ENCODE peak calls at places on chromosomes 2 and 18, in ten cellular contexts. O is psoas muscle; P is Peyer's patch; D is SK-N-MC; E is cardiac muscle cell; B is CD8-positive, alpha-beta memory T cell; R is lower lobe of right lung; H is WERI-Rb-1; Q is stomach; L is ovary. F is an unnamed sample. For H3K9me3, the result is how much of the 10 kb centered on the place peaks cover.

GRCh38 chr2:134120160-134120717 is 133.6 kb upstream of the MGAT5 start:
- DNase-seq in D (no peak), H (no peak), R (no peak), P (no peak), Q (no peak), E (no peak), O (no peak), L (peak), B (no peak), F (no peak)

GRCh38 chr2:211055438-211055837 is 499.0 kb downstream of the CPS1 start:
- DNase-seq in P (no peak), D (no peak), Q (no peak), E (peak), R (no peak), H (peak), L (no peak), B (no peak), O (no peak), F (peak)

GRCh38 chr2:159129807-159130206 is 156.7 kb downstream of the WDSUB1 start:
- DNase-seq in H (no peak), Q (no peak), O (no peak), D (no peak), R (no peak), P (no peak), E (no peak), B (no peak), L (no peak), F (no peak)

GRCh38 chr18:7492385-7492784 is 74.7 kb upstream of the PTPRM start:
- DNase-seq in L (no peak), P (no peak), Q (no peak), R (no peak), E (no peak), B (no peak), O (no peak), H (no peak), D (no peak), F (no peak)

GRCh38 chr2:42927334-42928160 is 135.2 kb upstream of the HAAO start:
- DNase-seq in O (peak), B (no peak), Q (no peak), R (no peak), P (no peak), E (no peak), L (peak), H (no peak), D (no peak), F (peak)

GRCh38 chr18:46663539-46663938 is 6.5 kb upstream of the LOXHD1 start:
- DNase-seq in E (no peak), L (no peak), B (no peak), H (no peak), R (no peak), D (no peak), O (no peak), Q (no peak), P (no peak), F (no peak)

GRCh38 chr2:10561636-10562035 is 113.5 kb upstream of the ODC1 start:
- DNase-seq in D (no peak), L (no peak), H (no peak), Q (peak), O (no peak), R (no peak), E (no peak), P (no peak), B (no peak), F (no peak)

GRCh38 chr18:53639696-53640095 is 584.8 kb downstream of the MBD2 start:
- DNase-seq in B (no peak), O (no peak), H (no peak), D (no peak), R (no peak), E (no peak), P (no peak), Q (no peak), L (no peak), F (no peak)

DNA sequence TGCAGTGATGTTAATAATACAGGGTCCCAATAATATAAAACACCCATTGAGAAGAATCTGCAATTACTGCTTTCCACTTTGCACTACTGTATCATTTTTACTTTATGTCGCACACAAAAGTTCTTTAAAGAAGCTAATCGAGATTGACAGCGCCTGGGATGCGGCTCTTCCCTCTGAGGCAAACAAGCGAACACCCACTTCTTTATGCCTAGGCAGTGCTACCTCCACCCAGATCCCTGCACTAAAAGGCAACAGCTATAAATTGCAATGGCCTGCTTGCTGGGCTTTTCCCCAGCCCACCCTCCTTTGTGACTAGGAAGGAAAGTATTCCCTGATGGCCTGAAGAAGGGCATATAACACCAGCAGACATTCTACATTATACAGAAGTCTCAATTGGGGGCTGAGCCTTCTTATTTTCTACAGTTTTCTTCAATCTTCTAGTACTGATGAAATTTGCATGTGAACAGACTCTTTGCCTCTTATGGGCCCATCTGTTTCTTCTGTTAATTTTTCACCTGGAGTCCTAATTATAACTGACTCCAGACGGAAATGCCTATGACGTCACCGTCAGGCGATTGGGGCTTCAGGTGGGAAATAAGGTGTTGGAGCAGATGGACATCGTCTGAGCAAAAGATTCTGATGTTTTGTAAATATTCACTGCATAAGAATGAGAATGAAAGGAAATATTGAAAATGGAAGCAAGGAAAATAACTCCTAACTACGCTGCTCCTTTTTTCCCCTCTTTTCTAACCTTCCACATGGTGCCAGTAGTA is 138.9 kb upstream of the DCC start:
- DNase-seq in E (no peak), P (no peak), Q (no peak), B (no peak), R (no peak), L (no peak), D (no peak), H (no peak), O (no peak), F (no peak)
- H3K4me3 ChIP-seq in E (no peak), P (no peak), Q (no peak), B (no peak), R (no peak), L (no peak), D (no peak), H (no peak), O (no peak), F (no peak)

GRCh38 chr18:72407048-72407447 is 137.1 kb downstream of the CBLN2 start:
- DNase-seq in D (no peak), B (no peak), Q (no peak), O (no peak), R (no peak), E (no peak), L (no peak), P (no peak), H (no peak), F (no peak)

GRCh38 chr18:72409923-72410322 is 134.2 kb downstream of the CBLN2 start:
- DNase-seq in H (no peak), E (no peak), Q (no peak), R (no peak), D (no peak), L (no peak), B (no peak), O (no peak), P (no peak), F (no peak)

DNA sequence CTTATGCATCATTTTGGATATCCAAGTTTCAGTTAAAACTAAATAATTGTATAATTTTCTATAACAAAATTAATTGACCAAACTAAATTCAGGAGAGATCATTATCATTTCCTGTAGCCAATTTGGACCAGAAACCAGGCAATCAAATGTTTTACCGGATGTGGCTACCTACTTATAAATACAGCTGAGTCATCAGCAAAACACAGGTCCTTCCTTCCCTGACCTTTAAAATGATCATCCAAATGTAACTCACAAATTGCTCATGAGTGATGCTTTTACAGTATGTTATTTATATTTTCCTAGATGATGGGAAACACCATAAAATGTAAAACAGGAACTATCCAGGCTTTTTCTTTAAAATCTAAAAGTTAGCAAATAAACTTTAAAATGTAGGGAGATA is 133.7 kb downstream of the CBLN2 start:
- DNase-seq in Q (no peak), E (no peak), O (no peak), L (no peak), R (no peak), P (no peak), H (no peak), D (no peak), B (no peak), F (no peak)
- H3K9me3 ChIP-seq in Q (under half), E (under half), O (under half), L (under half), R (under half), P (under half), H (under half), D (under half), B (under half), F (under half)

GRCh38 chr18:44716697-44717163 is 36.0 kb downstream of the SETBP1 start:
- DNase-seq in O (no peak), R (no peak), B (no peak), E (no peak), Q (no peak), P (no peak), H (no peak), D (no peak), L (no peak), F (no peak)
- H3K4me3 ChIP-seq in O (no peak), R (no peak), B (no peak), E (no peak), Q (no peak), P (no peak), H (no peak), D (no peak), L (no peak), F (no peak)

GRCh38 chr2:102139851-102140250 is 2.7 kb upstream of the IL1R1 start:
- DNase-seq in B (no peak), L (no peak), D (no peak), P (no peak), H (no peak), Q (no peak), O (no peak), E (no peak), R (no peak), F (no peak)

GRCh38 chr2:102141011-102141914 is 1.3 kb upstream of the IL1R1 start:
- DNase-seq in Q (no peak), H (no peak), R (no peak), E (peak), P (no peak), D (no peak), O (no peak), B (no peak), L (peak), F (no peak)

GRCh38 chr2:102138331-102138730 is 4.2 kb upstream of the IL1R1 start:
- DNase-seq in D (no peak), R (no peak), O (no peak), Q (no peak), E (peak), P (no peak), H (no peak), L (no peak), B (no peak), F (no peak)

GRCh38 chr2:102141915-102142828 is at the start of gene IL1R1:
- DNase-seq in B (no peak), D (no peak), L (peak), P (peak), H (no peak), O (peak), E (peak), R (peak), Q (peak), F (peak)

GRCh38 chr2:102140367-102140766 is 2.2 kb upstream of the IL1R1 start:
- DNase-seq in Q (no peak), E (peak), D (no peak), P (no peak), H (no peak), L (no peak), B (no peak), O (no peak), R (no peak), F (no peak)
- H3K9me3 ChIP-seq in Q (under half), E (under half), D (under half), P (under half), H (under half), L (under half), B (under half), O (under half), R (under half), F (under half)

GRCh38 chr18:41391616-41392610 is 563.1 kb upstream of the PIK3C3 start:
- DNase-seq in B (no peak), P (no peak), E (peak), R (peak), H (peak), D (no peak), Q (peak), L (no peak), O (peak), F (peak)
- H3K4me3 ChIP-seq in B (no peak), P (no peak), E (no peak), R (no peak), H (peak), D (no peak), Q (peak), L (no peak), O (no peak), F (no peak)

GRCh38 chr2:14047491-14047890 is 585.0 kb upstream of the LRATD1 start:
- DNase-seq in B (no peak), E (no peak), O (no peak), D (no peak), L (no peak), P (no peak), H (no peak), Q (no peak), R (no peak), F (no peak)

GRCh38 chr2:14053105-14053504 is 579.4 kb upstream of the LRATD1 start:
- DNase-seq in D (no peak), E (no peak), Q (no peak), O (no peak), P (no peak), R (no peak), L (no peak), H (no peak), B (no peak), F (no peak)

DNA sequence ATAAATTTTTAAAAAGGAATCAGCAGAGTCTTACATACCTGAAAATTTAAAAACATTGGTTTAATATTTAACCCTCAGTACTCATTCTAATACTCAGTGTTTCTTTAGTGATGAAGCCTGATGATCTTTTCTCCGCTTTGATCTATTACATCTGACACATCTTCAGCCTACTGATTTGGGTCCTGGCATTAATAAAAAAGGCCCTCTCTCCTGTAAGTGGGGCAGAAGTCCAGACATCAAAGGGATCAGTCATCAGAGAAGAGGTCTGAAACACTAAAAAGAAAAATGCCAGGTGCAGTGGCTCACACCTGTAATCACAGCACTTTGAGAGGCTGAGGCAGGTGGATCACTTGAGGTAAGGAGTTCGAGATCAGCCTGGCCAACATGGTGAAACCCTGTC is 581.1 kb upstream of the LRATD1 start:
- DNase-seq in L (no peak), B (no peak), D (no peak), H (no peak), Q (no peak), O (no peak), P (no peak), R (no peak), E (no peak), F (no peak)
- H3K9me3 ChIP-seq in L (under half), B (under half), D (under half), H (under half), Q (under half), O (under half), P (under half), R (under half), E (under half), F (under half)

DNA sequence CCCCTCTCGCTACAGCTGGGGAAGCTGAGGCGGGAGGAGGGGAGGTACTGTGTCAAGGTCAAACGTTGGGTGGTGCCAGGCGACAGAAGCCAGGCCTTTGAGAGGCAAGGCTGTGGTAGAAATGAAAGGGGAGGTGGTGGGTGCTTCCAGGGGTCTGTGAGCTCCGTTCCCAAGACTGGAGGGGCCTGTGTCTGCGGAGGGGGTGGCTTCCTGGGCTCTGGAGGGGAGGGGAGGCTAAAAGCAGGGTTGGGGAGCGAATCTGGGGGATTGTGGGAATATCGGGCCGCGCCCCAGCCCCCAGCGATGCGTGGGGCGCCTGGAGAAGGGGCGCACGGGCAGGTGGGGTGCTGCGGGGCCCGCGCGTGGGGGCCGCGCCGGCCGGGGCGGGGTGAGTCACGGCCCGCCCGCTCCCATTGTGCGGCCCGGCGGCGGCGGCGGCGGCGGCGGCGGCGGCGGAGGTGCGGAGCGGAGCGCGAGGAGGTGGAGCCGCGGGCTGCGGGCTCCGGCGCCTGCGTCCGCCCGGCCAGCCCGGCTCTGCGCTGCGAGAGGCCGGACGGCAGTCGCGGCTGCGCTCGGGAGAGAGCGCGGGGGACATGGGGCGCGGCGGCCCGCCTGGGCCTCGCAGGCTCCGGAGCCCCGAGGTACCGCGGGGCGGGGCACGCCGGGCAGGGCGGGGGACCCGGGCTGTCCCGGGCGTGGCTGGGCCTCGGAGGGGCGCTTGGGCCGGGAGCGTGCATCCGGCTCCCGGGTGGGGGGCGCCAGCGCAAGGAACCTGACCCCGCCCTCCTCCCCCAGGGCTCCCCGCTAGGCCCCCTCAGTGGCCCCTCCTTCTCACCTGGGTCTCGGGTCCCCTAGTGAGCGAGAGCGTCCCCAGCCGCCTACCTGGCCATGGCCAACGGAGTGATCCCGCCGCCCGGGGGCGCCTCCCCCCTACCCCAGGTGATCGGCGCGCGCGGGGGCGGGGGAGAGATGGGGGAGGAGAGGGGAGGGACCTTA is at the start of gene SLC4A3:
- DNase-seq in L (peak), H (peak), B (no peak), E (peak), Q (peak), D (no peak), P (no peak), R (no peak), O (peak), F (peak)
- H3K4me3 ChIP-seq in L (peak), H (peak), B (no peak), E (peak), Q (peak), D (peak), P (peak), R (peak), O (peak), F (peak)

DNA sequence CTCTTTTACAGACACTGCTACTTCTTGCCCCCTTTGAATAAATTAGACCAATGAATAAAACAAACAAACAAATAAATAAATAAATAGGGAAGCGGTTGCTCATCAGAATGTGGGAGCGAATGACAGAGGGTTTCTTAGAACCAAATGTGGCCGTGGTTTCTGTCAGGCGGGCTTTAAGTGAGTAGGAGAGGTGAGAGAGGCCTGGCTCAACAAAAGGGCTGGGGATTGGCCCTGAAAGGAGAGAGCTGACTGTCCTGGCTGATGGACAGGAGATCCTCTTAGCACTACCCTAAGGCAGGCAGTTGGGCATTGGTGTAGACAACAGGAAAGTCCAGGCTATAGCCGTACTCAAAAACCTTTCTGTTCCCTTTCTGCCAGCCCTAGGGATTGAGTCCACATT is 6.6 kb downstream of the IL1B start:
- DNase-seq in H (no peak), D (no peak), P (no peak), E (no peak), L (no peak), O (no peak), R (no peak), B (no peak), Q (no peak), F (no peak)
- H3K9me3 ChIP-seq in H (under half), D (under half), P (under half), E (under half), L (under half), O (under half), R (under half), B (under half), Q (under half), F (under half)